ENCODE peak calls at places on chromosomes 7 and 10, in seven cellular contexts. T is stimulated activated CD4-positive, alpha-beta T cell treated with anti-CD3 and anti-CD28 coated beads, Interleukin-2, amount 100 ng/mL, for 48 hours; L is mesendoderm; F is head of caudate nucleus; C is activated CD8-positive, alpha-beta T cell treated with anti-CD3 and anti-CD28 coated beads for 36 hours; Y is CD4-positive, alpha-beta memory T cell; J is cardiac fibroblast. O is an unnamed sample.
A peak's percentile ranks its signal among the peaks of the same experiment; 100 is the strongest.

GRCh38 chr10:77355844-77356243 is 281.8 kb downstream of the KCNMA1 start:
- DNase-seq in T (no peak), J (peak; percentile 91), Y (no peak), C (no peak), L (no peak), F (no peak), O (no peak)

GRCh38 chr7:159031135-159031701 is 113.4 kb downstream of the VIPR2 start:
- DNase-seq in J (no peak), T (no peak), Y (no peak), F (no peak), L (peak; percentile 26), C (no peak), O (no peak)

GRCh38 chr10:16314259-16314658 is 122.6 kb upstream of the PTER start:
- DNase-seq in Y (no peak), L (peak; percentile 20), C (no peak), F (no peak), T (no peak), J (no peak), O (no peak)

GRCh38 chr10:43622022-43622421 is 15.8 kb downstream of the ZNF485 start:
- DNase-seq in J (no peak), T (no peak), F (no peak), L (no peak), Y (no peak), C (no peak), O (no peak)

GRCh38 chr7:143901360-143901709 is 641 bp downstream of the TCAF1 start:
- DNase-seq in F (no peak), T (no peak), J (peak; percentile 65), L (no peak), Y (no peak), C (no peak), O (no peak)

GRCh38 chr10:86020139-86020538 is 346.5 kb downstream of the GRID1 start:
- DNase-seq in Y (no peak), T (no peak), J (no peak), F (no peak), L (no peak), C (no peak), O (no peak)

GRCh38 chr10:35640474-35640873 is 1.6 kb downstream of the FZD8 start:
- DNase-seq in J (peak; percentile 81), T (no peak), C (peak; percentile 36), L (peak; percentile 89), F (peak; percentile 31), Y (no peak), O (peak; percentile 4)

GRCh38 chr10:127976286-127976685 is 69.4 kb downstream of the PTPRE start:
- DNase-seq in Y (no peak), L (no peak), F (no peak), C (no peak), J (peak; percentile 41), T (no peak), O (no peak)

GRCh38 chr7:19362099-19362498 is 216.9 kb upstream of the FERD3L start:
- DNase-seq in L (no peak), C (no peak), T (no peak), F (no peak), J (peak; percentile 76), Y (no peak), O (no peak)

GRCh38 chr7:154640266-154640865 is 362.6 kb downstream of the PAXIP1 start:
- DNase-seq in Y (no peak), F (peak; percentile 74), J (no peak), T (no peak), L (peak; percentile 61), C (no peak), O (no peak)

GRCh38 chr7:45174328-45174610 is 16.7 kb downstream of the RAMP3 start:
- DNase-seq in F (no peak), C (no peak), Y (no peak), L (no peak), T (no peak), J (no peak), O (no peak)

GRCh38 chr10:6138456-6138855 is 49.6 kb downstream of the RBM17 start:
- DNase-seq in T (no peak), Y (no peak), F (no peak), L (no peak), C (no peak), J (no peak), O (no peak)

GRCh38 chr7:91941450-91941849 is 788 bp downstream of the AKAP9 start:
- DNase-seq in T (peak; percentile 12), C (peak; percentile 69), L (peak; percentile 50), Y (peak; percentile 68), F (peak; percentile 37), J (peak; percentile 40), O (peak; percentile 13)

GRCh38 chr10:59958882-59959281 is 52.5 kb upstream of the CCDC6 start:
- DNase-seq in C (no peak), L (no peak), J (no peak), Y (no peak), F (no peak), T (no peak), O (no peak)

GRCh38 chr10:20466731-20467130 is 430.4 kb downstream of the NEBL start:
- DNase-seq in L (peak; percentile 18), Y (no peak), F (no peak), C (no peak), J (peak; percentile 53), T (no peak), O (no peak)

GRCh38 chr10:33731322-33731721 is 396.9 kb upstream of the NRP1 start:
- DNase-seq in J (no peak), C (no peak), Y (no peak), F (no peak), L (no peak), T (no peak), O (no peak)

GRCh38 chr7:70657989-70658578 is 473.9 kb upstream of the GALNT17 start:
- DNase-seq in J (no peak), T (no peak), C (peak; percentile 12), F (no peak), L (no peak), Y (no peak), O (no peak)

GRCh38 chr10:8873310-8873709 is 818.8 kb downstream of the GATA3 start:
- DNase-seq in F (no peak), C (no peak), L (peak; percentile 6), Y (no peak), T (no peak), J (no peak), O (no peak)

O was measured in stimulated activated naive B cell treated with anti-CD40 and anti-IgM and Interleukin-4, amounts not matched to agents 10 μg/mL and 1 μg/mL and 100 μg/mL, for 72 hours.